ENCODE peak calls at places on chromosomes 12 and 14, in six cellular contexts. F is B cell, X is choroid plexus epithelial cell, J is GM10248, S is Calu3, R is BE2C. I is an unnamed sample.

GRCh38 chr12:77058740-77059139 is 6.6 kb downstream of the E2F7 start:
- DNase-seq in F (no peak), X (peak), J (no peak), S (no peak), R (no peak), I (no peak)

GRCh38 chr12:31989987-31990386 is 30.8 kb downstream of the RESF1 start:
- DNase-seq in F (no peak), X (peak), J (no peak), S (no peak), R (no peak), I (no peak)

GRCh38 chr14:65588426-65589140 is 176.1 kb downstream of the FUT8 start:
- DNase-seq in F (no peak), X (peak), J (no peak), S (no peak), R (no peak), I (no peak)

GRCh38 chr12:108371801-108372344 is 32.8 kb upstream of the CMKLR1 start:
- DNase-seq in F (no peak), X (peak), J (no peak), S (no peak), R (no peak), I (no peak)

GRCh38 chr14:79016828-79017505 is 846.8 kb downstream of the NRXN3 start:
- DNase-seq in F (no peak), X (peak), J (no peak), S (no peak), R (no peak), I (no peak)

GRCh38 chr14:87995500-87996275 is 2.7 kb upstream of the GALC start:
- DNase-seq in F (no peak), X (peak), J (no peak), S (no peak), R (no peak), I (no peak)

GRCh38 chr12:132941336-132941954 is 14.7 kb downstream of the ZNF605 start:
- DNase-seq in F (no peak), X (no peak), J (no peak), S (no peak), R (no peak), I (no peak)

GRCh38 chr14:72516936-72517408 is 376.9 kb downstream of the DPF3 start:
- DNase-seq in F (peak), X (peak), J (no peak), S (peak), R (peak), I (peak)

GRCh38 chr12:102963796-102964195 is 6.3 kb downstream of the ASCL1 start:
- DNase-seq in F (no peak), X (no peak), J (no peak), S (no peak), R (no peak), I (no peak)

GRCh38 chr14:92997343-92998061 is 74.6 kb downstream of the CHGA start:
- DNase-seq in F (no peak), X (no peak), J (no peak), S (no peak), R (peak), I (peak)

GRCh38 chr14:42214981-42215491 is 608.4 kb downstream of the LRFN5 start:
- DNase-seq in F (no peak), X (peak), J (no peak), S (no peak), R (no peak), I (no peak)

GRCh38 chr14:102325791-102326345 is 6.3 kb downstream of the ZNF839 start:
- DNase-seq in F (no peak), X (peak), J (no peak), S (no peak), R (peak), I (no peak)

GRCh38 chr14:45377201-45377600 is 124.2 kb upstream of the MIS18BP1 start:
- DNase-seq in F (no peak), X (no peak), J (no peak), S (no peak), R (no peak), I (no peak)

GRCh38 chr12:32561931-32562341 is 117.2 kb upstream of the DNM1L start:
- DNase-seq in F (no peak), X (no peak), J (no peak), S (no peak), R (no peak), I (no peak)

GRCh38 chr14:35818346-35819115 is 7.6 kb upstream of the BRMS1L start:
- DNase-seq in F (peak), X (peak), J (peak), S (peak), R (peak), I (peak)

GRCh38 chr14:54502602-54503001 is 7.1 kb upstream of the CGRRF1 start:
- DNase-seq in F (no peak), X (no peak), J (no peak), S (no peak), R (no peak), I (no peak)

GRCh38 chr14:97376310-97376709 is 579.1 kb downstream of the VRK1 start:
- DNase-seq in F (no peak), X (no peak), J (no peak), S (no peak), R (no peak), I (no peak)

GRCh38 chr12:130109062-130109945 is 53.0 kb upstream of the FZD10 start:
- DNase-seq in F (no peak), X (no peak), J (no peak), S (no peak), R (no peak), I (no peak)

GRCh38 chr14:46197856-46198255 is 453.7 kb downstream of the RPL10L start:
- DNase-seq in F (no peak), X (no peak), J (no peak), S (no peak), R (peak), I (no peak)

GRCh38 chr14:105275267-105275946 is 25.4 kb downstream of the BRF1 start:
- DNase-seq in F (no peak), X (peak), J (no peak), S (no peak), R (no peak), I (no peak)

GRCh38 chr14:94050231-94050880 is 24.2 kb downstream of the OTUB2 start:
- DNase-seq in F (no peak), X (peak), J (no peak), S (no peak), R (no peak), I (no peak)

GRCh38 chr14:32588448-32589320 is 259.6 kb downstream of the AKAP6 start:
- DNase-seq in F (no peak), X (peak), J (peak), S (peak), R (peak), I (no peak)

GRCh38 chr12:80714055-80714454 is 2.7 kb upstream of the MYF5 start:
- DNase-seq in F (no peak), X (no peak), J (no peak), S (no peak), R (no peak), I (no peak)

GRCh38 chr12:119808441-119808840 is 68.7 kb downstream of the CIT start:
- DNase-seq in F (no peak), X (no peak), J (no peak), S (no peak), R (no peak), I (no peak)

GRCh38 chr12:77104792-77105191 is 39.4 kb upstream of the E2F7 start:
- DNase-seq in F (no peak), X (no peak), J (no peak), S (peak), R (no peak), I (no peak)

GRCh38 chr12:93115646-93116045 is 186.6 kb upstream of the EEA1 start:
- DNase-seq in F (no peak), X (no peak), J (no peak), S (no peak), R (no peak), I (no peak)

GRCh38 chr14:20823859-20824258 is 21.2 kb upstream of the RNASE1 start:
- DNase-seq in F (no peak), X (no peak), J (no peak), S (no peak), R (no peak), I (no peak)

GRCh38 chr12:22333186-22333745 is 1.2 kb downstream of the ST8SIA1 start:
- DNase-seq in F (no peak), X (peak), J (no peak), S (no peak), R (no peak), I (no peak)

GRCh38 chr14:99806841-99807240 is 13.6 kb downstream of the EML1 start:
- DNase-seq in F (no peak), X (no peak), J (no peak), S (no peak), R (no peak), I (no peak)

GRCh38 chr14:99808515-99808914 is 15.3 kb downstream of the EML1 start:
- DNase-seq in F (no peak), X (peak), J (no peak), S (no peak), R (no peak), I (no peak)

GRCh38 chr14:99806040-99806439 is 12.8 kb downstream of the EML1 start:
- DNase-seq in F (no peak), X (no peak), J (no peak), S (no peak), R (no peak), I (no peak)

GRCh38 chr14:99808133-99808505 is 14.9 kb downstream of the EML1 start:
- DNase-seq in F (no peak), X (peak), J (no peak), S (no peak), R (no peak), I (no peak)

DNA sequence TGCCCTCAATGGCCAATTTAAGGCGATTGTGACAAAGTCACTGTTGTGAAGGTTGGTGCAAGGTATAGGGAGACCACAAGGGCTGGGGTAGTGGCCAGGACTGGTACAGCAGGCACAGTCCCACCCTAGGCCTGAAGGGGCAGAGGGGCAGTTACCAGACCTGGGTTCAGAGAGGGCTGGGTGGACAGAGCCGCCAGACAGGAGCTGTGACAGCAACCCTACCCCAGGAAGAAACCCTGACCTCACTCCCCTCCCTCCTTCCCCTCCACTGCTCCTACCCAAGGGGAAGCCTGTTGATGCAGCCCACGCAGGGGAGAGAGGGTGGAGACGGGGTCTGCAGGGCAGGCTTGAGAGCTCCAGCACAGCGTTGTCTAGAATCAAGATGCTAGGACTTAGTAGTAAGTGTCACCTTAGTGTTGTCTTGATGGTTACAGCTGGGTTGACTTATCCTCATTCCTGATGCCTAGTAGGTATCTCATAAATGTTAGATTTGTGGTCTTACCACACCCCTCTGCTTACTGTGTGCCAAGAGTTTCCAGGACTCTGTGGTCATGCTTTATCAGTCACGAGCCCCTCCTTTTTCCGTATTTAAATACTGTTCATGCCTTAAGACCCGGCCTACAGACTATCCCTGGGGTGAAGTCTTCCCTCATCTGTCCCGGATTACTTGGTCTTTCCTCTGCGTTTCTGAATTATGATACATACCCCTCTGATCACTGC is 14.4 kb downstream of the EML1 start:
- DNase-seq in F (no peak), X (peak), J (no peak), S (no peak), R (peak), I (no peak)
- TF ChIP-seq CTCF in F (no peak), X (no peak), J (no peak), S (no peak), R (peak), I (no peak)

GRCh38 chr14:39417014-39417413 is 15.2 kb downstream of the FBXO33 start:
- DNase-seq in F (no peak), X (peak), J (no peak), S (no peak), R (peak), I (no peak)
- TF ChIP-seq CTCF in F (no peak), X (peak), J (no peak), S (no peak), R (peak), I (no peak)

GRCh38 chr12:21065845-21066244 is 65.1 kb upstream of the SLCO1B1 start:
- DNase-seq in F (no peak), X (peak), J (no peak), S (peak), R (no peak), I (no peak)
- TF ChIP-seq CTCF in F (no peak), X (peak), J (peak), S (no peak), R (peak), I (peak)

GRCh38 chr12:50505945-50506344 is 1.2 kb downstream of the DIP2B start:
- DNase-seq in F (peak), X (peak), J (no peak), S (no peak), R (no peak), I (peak)

GRCh38 chr12:50507474-50507838 is 2.7 kb downstream of the DIP2B start:
- DNase-seq in F (no peak), X (no peak), J (no peak), S (no peak), R (no peak), I (no peak)

GRCh38 chr12:50506753-50507473 is 2.1 kb downstream of the DIP2B start:
- DNase-seq in F (no peak), X (no peak), J (no peak), S (no peak), R (no peak), I (no peak)

GRCh38 chr12:50505386-50505827 is 622 bp downstream of the DIP2B start:
- DNase-seq in F (no peak), X (no peak), J (peak), S (peak), R (peak), I (peak)

GRCh38 chr12:50504798-50505385 is at the start of gene DIP2B:
- DNase-seq in F (peak), X (peak), J (peak), S (peak), R (peak), I (peak)
- TF ChIP-seq CTCF in F (peak), X (peak), J (peak), S (peak), R (peak), I (peak)

DNA sequence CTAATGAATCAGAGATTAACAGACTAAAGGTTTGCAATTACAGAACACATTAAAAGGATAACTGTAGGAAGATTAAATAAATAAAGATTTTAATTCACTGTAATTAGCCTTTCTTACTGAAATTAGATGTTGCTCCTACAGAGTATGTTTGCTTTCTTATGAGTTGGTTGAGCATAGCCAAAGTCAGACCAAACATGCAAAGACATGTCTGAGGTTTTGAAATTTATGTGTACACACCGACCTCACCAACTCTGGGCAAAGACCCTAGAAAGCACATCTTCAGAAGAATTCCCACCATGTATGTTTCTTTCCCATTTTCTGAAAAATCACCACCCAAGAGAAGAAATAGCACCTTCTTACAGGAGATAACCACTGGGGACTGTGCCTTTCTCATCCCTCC is 159.2 kb downstream of the PAX9 start:
- DNase-seq in F (no peak), X (no peak), J (no peak), S (no peak), R (no peak), I (no peak)
- TF ChIP-seq CTCF in F (no peak), X (no peak), J (no peak), S (no peak), R (no peak), I (no peak)

I was measured in dorsolateral prefrontal cortex.